ENCODE peak calls at places on chromosomes 4 and X, in nine cellular contexts. V, O, W, Q, C, S, D, E and N are unnamed samples.

GRCh38 chr4:138327334-138327733 is 85.2 kb upstream of the SLC7A11 start:
- DNase-seq in V (no peak), O (no peak), W (no peak), Q (no peak), C (no peak), S (no peak), D (no peak), E (no peak), N (no peak)

GRCh38 chrX:11672213-11672612 is 6.5 kb upstream of the ARHGAP6 start:
- DNase-seq in V (no peak), O (no peak), W (no peak), Q (no peak), C (no peak), S (no peak), D (no peak), E (no peak), N (no peak)

GRCh38 chr4:170015285-170015684 is 10.9 kb downstream of the MFAP3L start:
- DNase-seq in V (no peak), O (no peak), W (no peak), Q (no peak), C (no peak), S (no peak), D (no peak), E (no peak), N (no peak)

GRCh38 chr4:30620711-30621110 is 99.5 kb upstream of the PCDH7 start:
- DNase-seq in V (no peak), O (no peak), W (no peak), Q (no peak), C (no peak), S (no peak), D (no peak), E (no peak), N (no peak)

GRCh38 chr4:57020467-57021101 is 41.9 kb downstream of the POLR2B start:
- DNase-seq in V (no peak), O (no peak), W (peak), Q (no peak), C (no peak), S (peak), D (no peak), E (peak), N (peak)

GRCh38 chr4:79241846-79242245 is 84.0 kb downstream of the NAA11 start:
- DNase-seq in V (no peak), O (no peak), W (peak), Q (peak), C (no peak), S (peak), D (no peak), E (peak), N (peak)

GRCh38 chr4:93183589-93183988 is 645.0 kb upstream of the ATOH1 start:
- DNase-seq in V (no peak), O (no peak), W (peak), Q (no peak), C (no peak), S (no peak), D (no peak), E (no peak), N (no peak)

GRCh38 chr4:82431026-82431745 is 796 bp downstream of the ENOPH1 start:
- DNase-seq in V (peak), O (peak), W (peak), Q (no peak), C (peak), S (peak), D (no peak), E (peak), N (peak)

GRCh38 chr4:125323547-125324100 is 8.9 kb downstream of the FAT4 start:
- DNase-seq in V (no peak), O (no peak), W (peak), Q (peak), C (no peak), S (peak), D (no peak), E (peak), N (peak)

GRCh38 chr4:176229645-176230044 is 34.3 kb upstream of the SPATA4 start:
- DNase-seq in V (no peak), O (no peak), W (no peak), Q (no peak), C (no peak), S (no peak), D (no peak), E (no peak), N (no peak)

GRCh38 chr4:151197258-151197657 is 79.7 kb upstream of the PRSS48 start:
- DNase-seq in V (no peak), O (no peak), W (no peak), Q (no peak), C (no peak), S (no peak), D (no peak), E (no peak), N (peak)

GRCh38 chrX:18650662-18651061 is 21.2 kb downstream of the RS1 start:
- DNase-seq in V (no peak), O (no peak), W (no peak), Q (no peak), C (no peak), S (no peak), D (no peak), E (no peak), N (no peak)

GRCh38 chr4:164955107-164955805 is 22.2 kb downstream of the TRIM61 start:
- DNase-seq in V (no peak), O (no peak), W (no peak), Q (no peak), C (no peak), S (no peak), D (no peak), E (no peak), N (no peak)

GRCh38 chrX:10926906-10927305 is 184.2 kb upstream of the HCCS start:
- DNase-seq in V (no peak), O (no peak), W (peak), Q (no peak), C (no peak), S (peak), D (no peak), E (no peak), N (no peak)

GRCh38 chr4:107283587-107284559 is 247.8 kb upstream of the DKK2 start:
- DNase-seq in V (no peak), O (no peak), W (peak), Q (peak), C (no peak), S (peak), D (no peak), E (peak), N (peak)

GRCh38 chr4:2937146-2937857 is 25.9 kb downstream of the NOP14 start:
- DNase-seq in V (peak), O (peak), W (no peak), Q (no peak), C (peak), S (no peak), D (peak), E (no peak), N (peak)

GRCh38 chr4:99968330-99968729 is 18.3 kb upstream of the H2AZ1 start:
- DNase-seq in V (no peak), O (no peak), W (peak), Q (no peak), C (no peak), S (peak), D (no peak), E (peak), N (peak)

GRCh38 chrX:40651620-40652223 is 4.4 kb upstream of the CXorf38 start:
- DNase-seq in V (peak), O (peak), W (peak), Q (peak), C (peak), S (peak), D (peak), E (peak), N (peak)

GRCh38 chrX:110081740-110082139 is 78.8 kb downstream of the TMEM164 start:
- DNase-seq in V (peak), O (no peak), W (no peak), Q (no peak), C (no peak), S (peak), D (no peak), E (peak), N (peak)

GRCh38 chrX:131308980-131309379 is 19.9 kb upstream of the IGSF1 start:
- DNase-seq in V (no peak), O (no peak), W (no peak), Q (no peak), C (no peak), S (no peak), D (no peak), E (no peak), N (no peak)

GRCh38 chrX:66638591-66639500 is at the start of gene EDA2R:
- DNase-seq in V (no peak), O (no peak), W (peak), Q (peak), C (peak), S (peak), D (no peak), E (peak), N (peak)

GRCh38 chr4:3331511-3332394 is 38.9 kb downstream of the RGS12 start:
- DNase-seq in V (no peak), O (no peak), W (no peak), Q (no peak), C (no peak), S (no peak), D (no peak), E (no peak), N (no peak)

GRCh38 chrX:103148075-103148474 is 55.1 kb upstream of the NXF3 start:
- DNase-seq in V (no peak), O (no peak), W (no peak), Q (no peak), C (no peak), S (no peak), D (no peak), E (no peak), N (no peak)

GRCh38 chrX:103149652-103150051 is 56.7 kb upstream of the NXF3 start:
- DNase-seq in V (no peak), O (no peak), W (no peak), Q (no peak), C (no peak), S (no peak), D (no peak), E (no peak), N (no peak)

GRCh38 chrX:103155201-103155600 is 59.7 kb upstream of the BEX4 start:
- DNase-seq in V (no peak), O (no peak), W (peak), Q (no peak), C (no peak), S (peak), D (no peak), E (peak), N (peak)

GRCh38 chrX:103153661-103154060 is 60.7 kb upstream of the NXF3 start:
- DNase-seq in V (no peak), O (no peak), W (no peak), Q (no peak), C (no peak), S (no peak), D (no peak), E (no peak), N (no peak)

DNA sequence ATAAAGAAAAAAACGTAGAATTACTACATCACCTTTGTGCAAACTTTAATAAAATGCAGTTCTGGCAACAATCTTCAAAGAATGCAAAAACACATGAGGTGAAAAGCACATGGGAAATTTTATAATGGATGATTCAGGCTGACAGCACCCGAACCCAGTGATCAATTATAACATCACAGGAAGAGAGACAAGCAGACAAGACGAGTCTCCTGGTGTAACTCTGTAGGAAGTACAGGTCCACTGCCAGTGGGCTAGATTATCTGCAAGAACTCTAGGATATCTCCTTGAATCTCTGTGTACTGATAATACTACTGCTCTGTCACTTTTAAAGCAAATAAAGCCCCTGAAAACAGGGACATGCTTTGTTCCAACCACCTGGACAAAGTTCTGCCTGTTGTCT is 58.9 kb upstream of the NXF3 start:
- DNase-seq in V (no peak), O (no peak), W (no peak), Q (no peak), C (no peak), S (no peak), D (no peak), E (no peak), N (peak)
- H3K4me3 ChIP-seq in V (no peak), O (no peak), W (no peak), Q (no peak), C (no peak), S (no peak), D (no peak), E (no peak), N (no peak)

GRCh38 chr4:10635096-10635495 is 49.5 kb downstream of the CLNK start:
- DNase-seq in V (no peak), O (no peak), W (no peak), Q (no peak), C (no peak), S (no peak), D (no peak), E (no peak), N (no peak)
- H3K4me3 ChIP-seq in V (no peak), O (no peak), W (no peak), Q (no peak), C (no peak), S (no peak), D (no peak), E (no peak), N (no peak)

GRCh38 chr4:147754037-147754445 is 22.2 kb downstream of the ARHGAP10 start:
- DNase-seq in V (no peak), O (no peak), W (peak), Q (no peak), C (no peak), S (peak), D (no peak), E (peak), N (peak)
- H3K4me3 ChIP-seq in V (no peak), O (no peak), W (no peak), Q (no peak), C (no peak), S (no peak), D (peak), E (no peak), N (no peak)

GRCh38 chrX:13007519-13008188 is 32.7 kb downstream of the TMSB4X start:
- DNase-seq in V (no peak), O (no peak), W (peak), Q (peak), C (no peak), S (peak), D (no peak), E (no peak), N (peak)
- H3K4me3 ChIP-seq in V (no peak), O (no peak), W (no peak), Q (no peak), C (no peak), S (no peak), D (no peak), E (no peak), N (no peak)

DNA sequence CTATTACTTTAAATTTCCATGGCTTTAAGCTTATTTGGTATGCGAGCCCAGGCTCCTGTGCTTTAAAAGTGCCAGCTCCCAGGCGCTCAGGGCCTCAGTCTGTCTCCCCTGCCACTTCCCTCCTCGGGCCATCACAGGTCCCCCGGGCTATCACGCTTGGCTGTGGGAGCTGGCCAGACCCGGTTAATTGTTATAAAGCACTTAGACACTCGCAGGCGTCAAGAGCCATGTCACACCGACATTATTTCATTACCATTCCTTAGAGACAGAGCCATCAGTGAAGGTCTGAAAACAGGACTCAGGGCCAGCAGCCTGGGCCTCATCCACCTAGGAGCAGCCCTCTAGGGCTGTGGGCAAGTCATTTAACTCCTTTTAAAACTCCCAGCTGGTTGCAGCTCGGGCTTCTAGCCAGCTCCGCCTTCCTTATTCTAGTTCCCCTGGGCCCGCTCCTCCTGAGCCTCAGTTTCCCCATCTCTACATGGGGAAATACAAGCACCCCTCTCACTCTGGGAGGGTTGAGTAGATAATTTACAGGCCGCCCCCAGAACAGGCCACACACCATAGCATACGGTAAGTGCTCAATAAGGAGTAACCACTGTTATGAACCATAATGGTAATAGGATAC is 99.0 kb downstream of the HMX1 start:
- DNase-seq in V (no peak), O (no peak), W (no peak), Q (no peak), C (peak), S (no peak), D (no peak), E (no peak), N (no peak)
- H3K4me3 ChIP-seq in V (no peak), O (no peak), W (no peak), Q (no peak), C (no peak), S (no peak), D (no peak), E (no peak), N (no peak)

GRCh38 chr4:70895846-70896435 is 6.2 kb upstream of the MOB1B start:
- DNase-seq in V (no peak), O (no peak), W (no peak), Q (no peak), C (no peak), S (no peak), D (no peak), E (peak), N (no peak)
- H3K4me3 ChIP-seq in V (no peak), O (no peak), W (no peak), Q (no peak), C (no peak), S (no peak), D (no peak), E (no peak), N (no peak)